ENCODE peak calls at places on chromosomes 7 and 10, in seven cellular contexts. J, P, E, C, T, K and G are unnamed samples. For H3K36me3, the result is how much of the 10 kb centered on the place peaks cover.

GRCh38 chr10:137031-137430 is 1.8 kb downstream of the ZMYND11 start:
- DNase-seq in P (peak), C (no peak), J (no peak), K (no peak), T (peak), E (peak), G (no peak)

GRCh38 chr10:2120781-2121180 is 383.5 kb upstream of the ADARB2 start:
- DNase-seq in P (no peak), E (no peak), C (no peak), T (no peak), K (no peak), J (no peak), G (no peak)

GRCh38 chr10:48496831-48497792 is 107.8 kb downstream of the ARHGAP22 start:
- DNase-seq in K (no peak), J (no peak), P (peak), T (no peak), C (no peak), E (no peak), G (no peak)

GRCh38 chr7:27745064-27745583 is 5.2 kb downstream of the TAX1BP1 start:
- DNase-seq in P (peak), C (no peak), K (no peak), J (no peak), E (peak), T (peak), G (no peak)

GRCh38 chr10:5818048-5818331 is 4.8 kb upstream of the GDI2 start:
- DNase-seq in K (no peak), J (no peak), C (no peak), T (no peak), E (no peak), P (no peak), G (no peak)

GRCh38 chr10:22042557-22043326 is 39.2 kb upstream of the DNAJC1 start:
- DNase-seq in C (no peak), T (no peak), K (no peak), E (peak), J (no peak), P (no peak), G (no peak)

GRCh38 chr10:72356115-72356514 is 1.4 kb upstream of the DNAJB12 start:
- DNase-seq in C (no peak), K (no peak), E (no peak), P (no peak), T (no peak), J (no peak), G (no peak)

GRCh38 chr10:80894797-80895467 is 357.2 kb downstream of the SH2D4B start:
- DNase-seq in T (no peak), P (no peak), K (no peak), C (no peak), E (no peak), J (no peak), G (no peak)

GRCh38 chr10:22684707-22685106 is 29.7 kb downstream of the PIP4K2A start:
- DNase-seq in E (no peak), P (no peak), K (no peak), C (no peak), J (no peak), T (no peak), G (no peak)

GRCh38 chr7:154503962-154504550 is 451.9 kb downstream of the DPP6 start:
- DNase-seq in E (peak), C (no peak), T (peak), P (peak), J (no peak), K (no peak), G (no peak)

GRCh38 chr10:133338080-133339071 is 1.7 kb upstream of the CALY start:
- DNase-seq in K (no peak), J (no peak), P (no peak), E (no peak), T (no peak), C (no peak), G (no peak)

GRCh38 chr10:6918305-6918704 is 338.2 kb upstream of the PRKCQ start:
- DNase-seq in K (peak), E (no peak), J (peak), C (no peak), P (no peak), T (peak), G (peak)

GRCh38 chr10:102309916-102310315 is 64.6 kb downstream of the GBF1 start:
- DNase-seq in P (no peak), K (no peak), C (no peak), T (no peak), E (no peak), J (no peak), G (no peak)

GRCh38 chr10:102310356-102311024 is 65.2 kb downstream of the GBF1 start:
- DNase-seq in K (no peak), E (peak), P (peak), T (no peak), J (no peak), C (no peak), G (no peak)

GRCh38 chr10:102309236-102309635 is 63.9 kb downstream of the GBF1 start:
- DNase-seq in K (no peak), P (no peak), J (no peak), E (no peak), T (no peak), C (no peak), G (no peak)

GRCh38 chr10:102312683-102313082 is 67.4 kb downstream of the GBF1 start:
- DNase-seq in J (no peak), E (no peak), P (peak), C (no peak), K (no peak), T (no peak), G (no peak)

GRCh38 chr10:102311025-102311420 is 65.7 kb downstream of the GBF1 start:
- DNase-seq in T (no peak), K (no peak), J (no peak), P (peak), C (no peak), E (no peak), G (no peak)
- H3K27ac ChIP-seq in T (peak), K (peak), J (no peak), P (peak), C (peak), E (peak), G (no peak)

DNA sequence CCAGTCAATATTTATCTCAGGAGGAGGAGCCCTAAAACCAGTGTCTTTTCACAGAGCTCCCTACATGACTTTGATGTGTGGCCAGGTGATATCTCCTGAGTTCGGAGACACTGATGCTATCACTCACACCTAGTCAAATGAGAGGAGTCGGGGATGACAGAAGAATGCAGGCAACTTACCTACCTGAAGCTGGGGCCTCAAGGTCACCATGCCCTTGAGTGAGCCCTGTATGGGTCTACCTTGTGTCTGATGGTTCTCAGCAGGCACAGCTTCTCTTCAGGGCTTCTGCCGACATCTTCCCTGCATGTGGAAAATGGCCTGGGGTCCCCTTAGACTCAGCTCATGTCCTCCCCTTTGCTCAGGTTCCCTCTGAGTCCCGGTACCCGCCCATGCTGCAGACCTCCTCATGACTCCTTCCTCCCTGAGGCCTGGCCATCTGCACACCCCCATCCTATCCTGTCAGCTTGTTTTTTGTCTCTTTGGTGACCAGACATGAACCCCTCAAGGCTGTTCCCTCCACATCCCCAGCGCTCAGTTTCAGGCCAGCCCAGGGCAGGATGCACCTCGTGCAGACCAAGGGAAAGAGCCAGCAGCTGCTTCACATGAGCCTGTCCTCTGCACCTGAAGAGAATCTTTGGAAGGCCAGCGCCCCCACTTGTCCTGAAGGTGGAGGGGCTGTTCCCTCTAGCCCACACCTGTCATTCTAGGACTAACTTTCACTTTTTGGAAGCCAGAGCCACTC is 74.6 kb upstream of the GDF10 start:
- DNase-seq in J (no peak), T (no peak), P (no peak), E (no peak), K (no peak), C (no peak), G (no peak)
- TF ChIP-seq CTCF in J (no peak), T (no peak), P (no peak), E (no peak), K (no peak), C (no peak), G (no peak)

DNA sequence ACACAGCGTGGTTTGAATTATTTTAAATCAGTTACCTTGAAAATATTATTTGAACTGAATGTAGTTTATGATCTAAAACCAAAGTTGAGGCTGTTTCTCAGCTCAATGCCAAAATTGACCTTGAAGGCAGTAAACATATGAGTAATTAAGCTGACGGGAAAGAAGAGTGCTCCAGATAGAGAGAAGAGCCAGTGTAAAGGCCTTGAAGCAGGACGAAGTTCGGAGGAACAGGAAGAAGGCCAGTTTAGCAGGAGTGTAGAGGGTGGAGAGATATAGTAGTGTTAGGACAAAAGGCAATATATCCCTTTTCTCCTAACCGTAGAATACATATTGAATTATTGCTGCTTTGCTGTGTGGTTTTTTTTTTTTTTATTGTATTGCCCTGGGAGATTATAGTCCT is 63.2 kb downstream of the CYP51A1 start:
- DNase-seq in E (no peak), C (no peak), K (no peak), T (no peak), P (no peak), J (no peak), G (no peak)
- H3K36me3 ChIP-seq in E (under half), C (half or more), K (half or more), T (half or more), P (under half), J (half or more), G (under half)

GRCh38 chr7:148883233-148884048 is 650 bp downstream of the EZH2 start:
- DNase-seq in P (no peak), C (peak), J (peak), E (no peak), K (peak), T (peak), G (peak)
- H3K27ac ChIP-seq in P (peak), C (peak), J (peak), E (peak), K (peak), T (peak), G (peak)

GRCh38 chr10:62654966-62655336 is 149.6 kb upstream of the ADO start:
- DNase-seq in K (no peak), T (no peak), E (no peak), J (no peak), P (no peak), C (no peak), G (no peak)

GRCh38 chr10:62657244-62657835 is 147.2 kb upstream of the ADO start:
- DNase-seq in T (peak), C (no peak), P (no peak), J (no peak), E (no peak), K (no peak), G (no peak)

GRCh38 chr10:62652564-62652963 is 152.0 kb upstream of the ADO start:
- DNase-seq in P (no peak), T (no peak), K (no peak), E (no peak), C (no peak), J (no peak), G (no peak)

GRCh38 chr10:62653254-62653653 is 151.3 kb upstream of the ADO start:
- DNase-seq in C (no peak), J (no peak), K (no peak), P (no peak), E (no peak), T (no peak), G (no peak)

GRCh38 chr10:62655337-62655994 is 149.1 kb upstream of the ADO start:
- DNase-seq in T (no peak), K (no peak), P (no peak), J (no peak), C (no peak), E (no peak), G (no peak)
- TF ChIP-seq CTCF in T (no peak), K (no peak), P (no peak), J (no peak), C (no peak), E (no peak), G (no peak)